ENCODE peak calls at places on chromosomes 12 and 14, in nine cellular contexts. W, M, U, H, L, B, D, Z and R are unnamed samples.

GRCh38 chr12:60231301-60231700 is 635.5 kb downstream of the SLC16A7 start:
- DNase-seq in D (no peak), W (no peak), U (no peak), H (no peak), Z (no peak), B (no peak), L (no peak), M (no peak), R (no peak)

GRCh38 chr14:61322799-61323290 is 1.5 kb downstream of the PRKCH start:
- DNase-seq in Z (no peak), W (peak), D (peak), B (no peak), M (no peak), L (no peak), U (no peak), H (no peak), R (no peak)

GRCh38 chr12:121087467-121088207 is 45.0 kb upstream of the P2RX7 start:
- DNase-seq in W (no peak), Z (no peak), U (no peak), H (no peak), B (no peak), L (no peak), M (no peak), D (no peak), R (no peak)

GRCh38 chr12:115810166-115810565 is 467.3 kb downstream of the MED13L start:
- DNase-seq in B (no peak), W (no peak), L (no peak), Z (no peak), M (no peak), D (no peak), H (no peak), U (no peak), R (no peak)

GRCh38 chr12:113899844-113900471 is 66.2 kb downstream of the RBM19 start:
- DNase-seq in H (no peak), M (no peak), L (no peak), D (no peak), Z (no peak), U (no peak), B (no peak), W (no peak), R (no peak)

GRCh38 chr12:28708918-28709371 is 440.1 kb upstream of the FAR2 start:
- DNase-seq in Z (peak), W (peak), L (no peak), B (no peak), H (no peak), U (no peak), M (peak), D (no peak), R (no peak)

GRCh38 chr14:92563359-92563758 is 49.8 kb downstream of the RIN3 start:
- DNase-seq in L (no peak), B (no peak), D (no peak), H (no peak), Z (peak), W (no peak), M (no peak), U (no peak), R (no peak)

GRCh38 chr12:11815397-11815796 is 165.9 kb downstream of the ETV6 start:
- DNase-seq in H (no peak), Z (no peak), B (no peak), M (no peak), U (no peak), W (no peak), D (no peak), L (no peak), R (no peak)

GRCh38 chr14:34228663-34229001 is 233.4 kb downstream of the SPTSSA start:
- DNase-seq in M (no peak), H (no peak), Z (no peak), B (no peak), L (no peak), D (no peak), W (no peak), U (no peak), R (no peak)

GRCh38 chr12:132043216-132043615 is 93.5 kb downstream of the EP400 start:
- DNase-seq in L (no peak), B (no peak), D (no peak), Z (no peak), M (no peak), H (no peak), W (no peak), U (no peak), R (no peak)

GRCh38 chr14:35632276-35633071 is 98.5 kb downstream of the INSM2 start:
- DNase-seq in D (no peak), W (peak), H (no peak), U (no peak), B (no peak), Z (no peak), M (no peak), L (no peak), R (no peak)

GRCh38 chr12:52036587-52037171 is 14.6 kb upstream of the NR4A1 start:
- DNase-seq in B (peak), H (peak), Z (no peak), W (peak), U (peak), D (peak), M (no peak), L (peak), R (peak)